ENCODE peak calls at places on chromosome 16, in eight cellular contexts. One of them, this sample, is unnamed. For H3K4me1, the result is how much of the 10 kb centered on the place peaks cover.

GRCh38 chr16:69853481-69853880 is 91.3 kb downstream of the WWP2 start:
- DNase-seq in IMR-90: no peak
- DNase-seq in GM23248: no peak
- DNase-seq in thoracic aorta: no peak
- DNase-seq in adrenal gland: no peak
- DNase-seq in CD8-positive, alpha-beta memory T cell: no peak
- DNase-seq in OCI-LY7: no peak
- DNase-seq in neural progenitor cell: no peak
- DNase-seq in this sample: no peak

GRCh38 chr16:12093902-12094301 is 117.4 kb downstream of the SNX29 start:
- DNase-seq in adrenal gland: no peak
- DNase-seq in CD8-positive, alpha-beta memory T cell: no peak
- DNase-seq in thoracic aorta: no peak
- DNase-seq in neural progenitor cell: no peak
- DNase-seq in OCI-LY7: no peak
- DNase-seq in GM23248: no peak
- DNase-seq in IMR-90: no peak
- DNase-seq in this sample: no peak

GRCh38 chr16:56848955-56849689 is 15.9 kb upstream of the SLC12A3 start:
- DNase-seq in adrenal gland: peak
- DNase-seq in thoracic aorta: no peak
- DNase-seq in neural progenitor cell: no peak
- DNase-seq in IMR-90: peak
- DNase-seq in OCI-LY7: peak
- DNase-seq in CD8-positive, alpha-beta memory T cell: no peak
- DNase-seq in GM23248: peak
- DNase-seq in this sample: no peak

GRCh38 chr16:3924763-3925162 is 44.2 kb upstream of the CREBBP start:
- DNase-seq in IMR-90: no peak
- DNase-seq in adrenal gland: no peak
- DNase-seq in OCI-LY7: no peak
- DNase-seq in CD8-positive, alpha-beta memory T cell: no peak
- DNase-seq in thoracic aorta: no peak
- DNase-seq in neural progenitor cell: no peak
- DNase-seq in GM23248: no peak
- DNase-seq in this sample: no peak

GRCh38 chr16:84501077-84501735 is 3.3 kb downstream of the MEAK7 start:
- DNase-seq in neural progenitor cell: no peak
- DNase-seq in adrenal gland: no peak
- DNase-seq in OCI-LY7: no peak
- DNase-seq in thoracic aorta: no peak
- DNase-seq in CD8-positive, alpha-beta memory T cell: no peak
- DNase-seq in GM23248: peak
- DNase-seq in IMR-90: peak
- DNase-seq in this sample: peak

GRCh38 chr16:85602831-85603755 is 10.0 kb upstream of the GSE1 start:
- DNase-seq in neural progenitor cell: no peak
- DNase-seq in CD8-positive, alpha-beta memory T cell: no peak
- DNase-seq in adrenal gland: no peak
- DNase-seq in IMR-90: no peak
- DNase-seq in thoracic aorta: no peak
- DNase-seq in GM23248: no peak
- DNase-seq in OCI-LY7: peak
- DNase-seq in this sample: no peak

GRCh38 chr16:54286330-54287017 is at the start of gene IRX3:
- DNase-seq in thoracic aorta: no peak
- DNase-seq in OCI-LY7: no peak
- DNase-seq in CD8-positive, alpha-beta memory T cell: no peak
- DNase-seq in IMR-90: peak
- DNase-seq in neural progenitor cell: peak
- DNase-seq in adrenal gland: peak
- DNase-seq in GM23248: peak
- DNase-seq in this sample: peak

GRCh38 chr16:54431041-54431996 is 144.7 kb upstream of the IRX3 start:
- DNase-seq in GM23248: peak
- DNase-seq in neural progenitor cell: no peak
- DNase-seq in IMR-90: no peak
- DNase-seq in OCI-LY7: no peak
- DNase-seq in CD8-positive, alpha-beta memory T cell: no peak
- DNase-seq in adrenal gland: no peak
- DNase-seq in thoracic aorta: no peak
- DNase-seq in this sample: no peak

GRCh38 chr16:88478115-88478514 is 25.0 kb downstream of the ZFPM1 start:
- DNase-seq in neural progenitor cell: no peak
- DNase-seq in IMR-90: no peak
- DNase-seq in thoracic aorta: no peak
- DNase-seq in GM23248: no peak
- DNase-seq in CD8-positive, alpha-beta memory T cell: peak
- DNase-seq in adrenal gland: no peak
- DNase-seq in OCI-LY7: peak
- DNase-seq in this sample: no peak

GRCh38 chr16:88478889-88479794 is 26.1 kb downstream of the ZFPM1 start:
- DNase-seq in GM23248: no peak
- DNase-seq in thoracic aorta: no peak
- DNase-seq in adrenal gland: no peak
- DNase-seq in OCI-LY7: peak
- DNase-seq in neural progenitor cell: no peak
- DNase-seq in IMR-90: no peak
- DNase-seq in CD8-positive, alpha-beta memory T cell: no peak
- DNase-seq in this sample: peak

GRCh38 chr16:88476817-88477397 is 23.8 kb downstream of the ZFPM1 start:
- DNase-seq in thoracic aorta: no peak
- DNase-seq in GM23248: no peak
- DNase-seq in adrenal gland: no peak
- DNase-seq in IMR-90: no peak
- DNase-seq in CD8-positive, alpha-beta memory T cell: no peak
- DNase-seq in OCI-LY7: no peak
- DNase-seq in neural progenitor cell: no peak
- DNase-seq in this sample: no peak

GRCh38 chr16:88476203-88476602 is 23.1 kb downstream of the ZFPM1 start:
- DNase-seq in neural progenitor cell: no peak
- DNase-seq in adrenal gland: no peak
- DNase-seq in IMR-90: no peak
- DNase-seq in CD8-positive, alpha-beta memory T cell: no peak
- DNase-seq in OCI-LY7: no peak
- DNase-seq in GM23248: no peak
- DNase-seq in thoracic aorta: no peak
- DNase-seq in this sample: no peak

GRCh38 chr16:88477631-88478030 is 24.6 kb downstream of the ZFPM1 start:
- DNase-seq in GM23248: no peak
- DNase-seq in adrenal gland: no peak
- DNase-seq in IMR-90: no peak
- DNase-seq in neural progenitor cell: no peak
- DNase-seq in OCI-LY7: no peak
- DNase-seq in thoracic aorta: no peak
- DNase-seq in CD8-positive, alpha-beta memory T cell: no peak
- DNase-seq in this sample: no peak
- H3K4me1 ChIP-seq in GM23248: under half
- H3K4me1 ChIP-seq in adrenal gland: under half
- H3K4me1 ChIP-seq in IMR-90: under half
- H3K4me1 ChIP-seq in neural progenitor cell: under half
- H3K4me1 ChIP-seq in OCI-LY7: half or more
- H3K4me1 ChIP-seq in thoracic aorta: under half
- H3K4me1 ChIP-seq in CD8-positive, alpha-beta memory T cell: half or more
- H3K4me1 ChIP-seq in this sample: under half

GRCh38 chr16:78576941-78577340 is 477.5 kb downstream of the WWOX start:
- DNase-seq in OCI-LY7: no peak
- DNase-seq in IMR-90: no peak
- DNase-seq in CD8-positive, alpha-beta memory T cell: no peak
- DNase-seq in thoracic aorta: no peak
- DNase-seq in adrenal gland: no peak
- DNase-seq in GM23248: no peak
- DNase-seq in neural progenitor cell: no peak
- DNase-seq in this sample: no peak

GRCh38 chr16:78571880-78572279 is 472.4 kb downstream of the WWOX start:
- DNase-seq in GM23248: no peak
- DNase-seq in IMR-90: no peak
- DNase-seq in CD8-positive, alpha-beta memory T cell: no peak
- DNase-seq in adrenal gland: no peak
- DNase-seq in OCI-LY7: no peak
- DNase-seq in neural progenitor cell: no peak
- DNase-seq in thoracic aorta: no peak
- DNase-seq in this sample: no peak

GRCh38 chr16:78577597-78577996 is 478.1 kb downstream of the WWOX start:
- DNase-seq in CD8-positive, alpha-beta memory T cell: no peak
- DNase-seq in thoracic aorta: no peak
- DNase-seq in adrenal gland: no peak
- DNase-seq in neural progenitor cell: no peak
- DNase-seq in IMR-90: no peak
- DNase-seq in OCI-LY7: no peak
- DNase-seq in GM23248: no peak
- DNase-seq in this sample: no peak

GRCh38 chr16:78571434-78571833 is 472.0 kb downstream of the WWOX start:
- DNase-seq in IMR-90: no peak
- DNase-seq in adrenal gland: no peak
- DNase-seq in OCI-LY7: no peak
- DNase-seq in neural progenitor cell: no peak
- DNase-seq in GM23248: no peak
- DNase-seq in CD8-positive, alpha-beta memory T cell: no peak
- DNase-seq in thoracic aorta: no peak
- DNase-seq in this sample: no peak

DNA sequence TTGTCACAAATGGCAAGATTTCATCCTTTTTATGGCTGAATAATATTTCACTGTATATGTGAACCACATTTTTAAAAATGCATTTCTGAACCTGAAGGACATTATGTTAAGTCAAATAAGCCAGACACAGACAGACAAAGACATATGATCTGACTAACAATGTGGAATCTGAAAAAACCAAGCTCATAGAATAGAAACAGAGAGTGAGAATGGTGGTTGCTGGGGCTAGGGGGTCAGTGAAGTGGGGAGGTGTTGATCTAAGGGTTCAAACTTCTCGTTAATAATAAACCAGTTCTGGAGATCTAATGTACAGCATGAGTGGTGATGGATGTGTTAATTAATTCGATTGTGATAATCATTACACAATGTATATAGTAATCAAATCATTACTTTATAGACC is 475.1 kb downstream of the WWOX start:
- DNase-seq in CD8-positive, alpha-beta memory T cell: no peak
- DNase-seq in IMR-90: no peak
- DNase-seq in OCI-LY7: no peak
- DNase-seq in adrenal gland: no peak
- DNase-seq in GM23248: no peak
- DNase-seq in thoracic aorta: no peak
- DNase-seq in neural progenitor cell: no peak
- DNase-seq in this sample: no peak
- H3K27ac ChIP-seq in CD8-positive, alpha-beta memory T cell: no peak
- H3K27ac ChIP-seq in IMR-90: no peak
- H3K27ac ChIP-seq in OCI-LY7: no peak
- H3K27ac ChIP-seq in adrenal gland: no peak
- H3K27ac ChIP-seq in GM23248: no peak
- H3K27ac ChIP-seq in thoracic aorta: no peak
- H3K27ac ChIP-seq in neural progenitor cell: no peak
- H3K27ac ChIP-seq in this sample: no peak

GRCh38 chr16:90046971-90047713 is 27.9 kb upstream of the DBNDD1 start:
- DNase-seq in thoracic aorta: no peak
- DNase-seq in OCI-LY7: no peak
- DNase-seq in IMR-90: peak
- DNase-seq in GM23248: peak
- DNase-seq in neural progenitor cell: peak
- DNase-seq in adrenal gland: peak
- DNase-seq in CD8-positive, alpha-beta memory T cell: no peak
- DNase-seq in this sample: peak

GRCh38 chr16:90047714-90048346 is 28.6 kb upstream of the DBNDD1 start:
- DNase-seq in neural progenitor cell: no peak
- DNase-seq in thoracic aorta: no peak
- DNase-seq in GM23248: peak
- DNase-seq in adrenal gland: no peak
- DNase-seq in CD8-positive, alpha-beta memory T cell: peak
- DNase-seq in IMR-90: no peak
- DNase-seq in OCI-LY7: no peak
- DNase-seq in this sample: no peak

GRCh38 chr16:90044111-90044551 is 24.9 kb upstream of the DBNDD1 start:
- DNase-seq in CD8-positive, alpha-beta memory T cell: no peak
- DNase-seq in adrenal gland: peak
- DNase-seq in neural progenitor cell: no peak
- DNase-seq in IMR-90: no peak
- DNase-seq in thoracic aorta: no peak
- DNase-seq in OCI-LY7: no peak
- DNase-seq in GM23248: no peak
- DNase-seq in this sample: no peak

GRCh38 chr16:90048347-90048722 is 28.8 kb downstream of the PRDM7 start:
- DNase-seq in adrenal gland: no peak
- DNase-seq in neural progenitor cell: no peak
- DNase-seq in CD8-positive, alpha-beta memory T cell: peak
- DNase-seq in OCI-LY7: no peak
- DNase-seq in thoracic aorta: no peak
- DNase-seq in IMR-90: no peak
- DNase-seq in GM23248: peak
- DNase-seq in this sample: no peak

GRCh38 chr16:90046122-90046970 is 27.1 kb upstream of the DBNDD1 start:
- DNase-seq in adrenal gland: peak
- DNase-seq in IMR-90: no peak
- DNase-seq in OCI-LY7: no peak
- DNase-seq in thoracic aorta: no peak
- DNase-seq in GM23248: no peak
- DNase-seq in CD8-positive, alpha-beta memory T cell: no peak
- DNase-seq in neural progenitor cell: no peak
- DNase-seq in this sample: no peak
- H3K4me3 ChIP-seq in adrenal gland: no peak
- H3K4me3 ChIP-seq in IMR-90: no peak
- H3K4me3 ChIP-seq in OCI-LY7: no peak
- H3K4me3 ChIP-seq in thoracic aorta: peak
- H3K4me3 ChIP-seq in GM23248: peak
- H3K4me3 ChIP-seq in CD8-positive, alpha-beta memory T cell: peak
- H3K4me3 ChIP-seq in neural progenitor cell: peak
- H3K4me3 ChIP-seq in this sample: peak

GRCh38 chr16:81513204-81514040 is 68.8 kb downstream of the CMIP start:
- DNase-seq in OCI-LY7: no peak
- DNase-seq in CD8-positive, alpha-beta memory T cell: no peak
- DNase-seq in thoracic aorta: no peak
- DNase-seq in GM23248: peak
- DNase-seq in neural progenitor cell: peak
- DNase-seq in IMR-90: no peak
- DNase-seq in adrenal gland: peak
- DNase-seq in this sample: peak

GRCh38 chr16:81515281-81515680 is 70.7 kb downstream of the CMIP start:
- DNase-seq in CD8-positive, alpha-beta memory T cell: no peak
- DNase-seq in OCI-LY7: no peak
- DNase-seq in neural progenitor cell: no peak
- DNase-seq in GM23248: no peak
- DNase-seq in IMR-90: no peak
- DNase-seq in thoracic aorta: no peak
- DNase-seq in adrenal gland: no peak
- DNase-seq in this sample: no peak

GRCh38 chr16:81515721-81516120 is 71.1 kb downstream of the CMIP start:
- DNase-seq in neural progenitor cell: no peak
- DNase-seq in IMR-90: no peak
- DNase-seq in thoracic aorta: no peak
- DNase-seq in GM23248: no peak
- DNase-seq in CD8-positive, alpha-beta memory T cell: no peak
- DNase-seq in adrenal gland: no peak
- DNase-seq in OCI-LY7: no peak
- DNase-seq in this sample: no peak

GRCh38 chr16:81514041-81514559 is 69.5 kb downstream of the CMIP start:
- DNase-seq in thoracic aorta: no peak
- DNase-seq in OCI-LY7: peak
- DNase-seq in adrenal gland: no peak
- DNase-seq in neural progenitor cell: no peak
- DNase-seq in GM23248: no peak
- DNase-seq in CD8-positive, alpha-beta memory T cell: no peak
- DNase-seq in IMR-90: no peak
- DNase-seq in this sample: no peak

DNA sequence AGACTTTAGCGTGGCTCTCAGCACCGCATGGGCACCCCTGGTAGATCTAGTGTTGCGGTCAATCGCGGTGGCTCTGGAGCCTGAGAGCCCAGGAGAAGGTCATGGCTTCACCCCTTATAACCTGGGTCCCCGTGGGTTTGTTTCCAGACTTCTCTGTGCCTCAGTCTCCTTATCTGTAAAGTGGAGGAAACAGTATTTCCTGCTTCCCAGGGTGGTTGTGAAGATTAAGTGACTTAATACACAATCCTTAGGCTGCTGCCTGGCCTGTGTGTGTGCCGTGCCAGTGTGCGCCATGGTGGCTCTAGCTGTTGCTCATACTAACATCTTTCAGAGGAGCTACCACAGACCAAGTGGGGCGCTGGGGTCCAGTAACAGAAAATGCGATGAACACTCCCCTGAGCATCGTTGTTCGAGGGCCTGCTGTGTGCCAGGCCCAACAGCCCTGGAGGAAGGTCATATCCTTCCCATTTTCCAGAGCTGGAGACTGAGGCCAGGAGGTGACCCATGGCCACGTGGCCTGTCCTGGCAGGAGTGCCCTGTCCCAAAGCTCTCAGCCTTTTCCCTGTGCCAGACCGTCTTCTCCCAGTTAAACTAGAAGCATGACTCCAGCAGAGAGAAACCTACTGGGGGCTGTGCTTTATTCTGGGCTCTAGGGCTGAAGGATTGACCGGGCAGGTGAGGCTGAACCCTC is 70.1 kb downstream of the CMIP start:
- DNase-seq in IMR-90: no peak
- DNase-seq in thoracic aorta: no peak
- DNase-seq in CD8-positive, alpha-beta memory T cell: no peak
- DNase-seq in neural progenitor cell: no peak
- DNase-seq in OCI-LY7: no peak
- DNase-seq in GM23248: no peak
- DNase-seq in adrenal gland: no peak
- DNase-seq in this sample: no peak
- H3K4me1 ChIP-seq in IMR-90: under half
- H3K4me1 ChIP-seq in thoracic aorta: under half
- H3K4me1 ChIP-seq in CD8-positive, alpha-beta memory T cell: under half
- H3K4me1 ChIP-seq in neural progenitor cell: under half
- H3K4me1 ChIP-seq in OCI-LY7: under half
- H3K4me1 ChIP-seq in GM23248: under half
- H3K4me1 ChIP-seq in adrenal gland: under half
- H3K4me1 ChIP-seq in this sample: under half

This sample was measured in heart left ventricle.